ENCODE peak calls at places on chromosomes 16 and 17, in five cellular contexts. Y, M, Z, F and E are unnamed samples.

GRCh38 chr16:9966569-9967157 is 215.6 kb downstream of the GRIN2A start:
- DNase-seq in Y (no peak), M (no peak), Z (no peak), F (no peak), E (peak)

GRCh38 chr17:50562266-50563094 is 2.0 kb downstream of the CACNA1G start:
- DNase-seq in Y (peak), M (peak), Z (no peak), F (no peak), E (no peak)

GRCh38 chr17:57255776-57256681 is at the start of gene MSI2:
- DNase-seq in Y (peak), M (peak), Z (peak), F (peak), E (peak)

GRCh38 chr17:51398647-51399046 is 138.3 kb downstream of the UTP18 start:
- DNase-seq in Y (no peak), M (no peak), Z (no peak), F (no peak), E (no peak)

GRCh38 chr16:78628526-78628925 is 529.1 kb downstream of the WWOX start:
- DNase-seq in Y (no peak), M (no peak), Z (no peak), F (no peak), E (peak)

GRCh38 chr16:52283018-52283417 is 263.9 kb downstream of the TOX3 start:
- DNase-seq in Y (no peak), M (no peak), Z (no peak), F (no peak), E (peak)

GRCh38 chr17:77425791-77426641 is 285.2 kb downstream of the SEC14L1 start:
- DNase-seq in Y (no peak), M (peak), Z (no peak), F (no peak), E (peak)

GRCh38 chr17:73393962-73394361 is 82.2 kb upstream of the CDC42EP4 start:
- DNase-seq in Y (no peak), M (peak), Z (no peak), F (no peak), E (peak)

GRCh38 chr16:51545951-51546350 is 394.9 kb upstream of the SALL1 start:
- DNase-seq in Y (no peak), M (no peak), Z (no peak), F (no peak), E (no peak)

GRCh38 chr17:65183736-65184135 is 46.6 kb downstream of the RGS9 start:
- DNase-seq in Y (peak), M (peak), Z (peak), F (peak), E (peak)

GRCh38 chr17:65185686-65186382 is 48.7 kb downstream of the RGS9 start:
- DNase-seq in Y (peak), M (peak), Z (no peak), F (no peak), E (no peak)

GRCh38 chr17:65184235-65184959 is 47.2 kb downstream of the RGS9 start:
- DNase-seq in Y (no peak), M (no peak), Z (no peak), F (no peak), E (no peak)

GRCh38 chr17:65182233-65182632 is 45.1 kb downstream of the RGS9 start:
- DNase-seq in Y (no peak), M (no peak), Z (no peak), F (no peak), E (no peak)

GRCh38 chr17:65185060-65185459 is 47.9 kb downstream of the RGS9 start:
- DNase-seq in Y (no peak), M (no peak), Z (no peak), F (no peak), E (no peak)
- H2AK5ac ChIP-seq in Y (peak), M (no peak), Z (no peak), F (no peak), E (peak)

GRCh38 chr16:57838161-57838560 is 35.9 kb upstream of the KIFC3 start:
- DNase-seq in Y (no peak), M (no peak), Z (no peak), F (peak), E (no peak)
- H2BK12ac ChIP-seq in Y (no peak), M (no peak), Z (no peak), F (no peak), E (no peak)

GRCh38 chr16:75559002-75559401 is 3.0 kb upstream of the TMEM231 start:
- DNase-seq in Y (no peak), M (no peak), Z (no peak), F (no peak), E (no peak)

GRCh38 chr16:75555707-75556512 is at the start of gene TMEM231:
- DNase-seq in Y (peak), M (peak), Z (peak), F (peak), E (peak)

GRCh38 chr16:75555213-75555706 is 792 bp downstream of the TMEM231 start:
- DNase-seq in Y (peak), M (peak), Z (peak), F (peak), E (peak)

GRCh38 chr16:75565640-75566039 is 539 bp upstream of the GABARAPL2 start:
- DNase-seq in Y (no peak), M (no peak), Z (no peak), F (no peak), E (no peak)

GRCh38 chr16:75559564-75560372 is 3.7 kb upstream of the TMEM231 start:
- DNase-seq in Y (no peak), M (peak), Z (no peak), F (peak), E (peak)
- H3K4me2 ChIP-seq in Y (no peak), M (no peak), Z (no peak), F (no peak), E (no peak)

GRCh38 chr16:72967941-72968340 is 80.0 kb downstream of the ZFHX3 start:
- DNase-seq in Y (no peak), M (no peak), Z (no peak), F (no peak), E (no peak)

GRCh38 chr16:72971370-72971769 is 76.6 kb downstream of the ZFHX3 start:
- DNase-seq in Y (no peak), M (no peak), Z (no peak), F (no peak), E (no peak)

GRCh38 chr16:72972878-72973571 is 74.9 kb downstream of the ZFHX3 start:
- DNase-seq in Y (no peak), M (no peak), Z (no peak), F (peak), E (no peak)

GRCh38 chr16:72969812-72970211 is 78.1 kb downstream of the ZFHX3 start:
- DNase-seq in Y (no peak), M (no peak), Z (no peak), F (no peak), E (no peak)

GRCh38 chr16:72969146-72969545 is 78.8 kb downstream of the ZFHX3 start:
- DNase-seq in Y (no peak), M (no peak), Z (no peak), F (no peak), E (no peak)
- H2AK5ac ChIP-seq in Y (no peak), M (no peak), Z (no peak), F (no peak), E (no peak)

GRCh38 chr17:74809031-74809430 is 32.9 kb upstream of the NAT9 start:
- DNase-seq in Y (no peak), M (no peak), Z (no peak), F (no peak), E (no peak)
- H2BK12ac ChIP-seq in Y (no peak), M (no peak), Z (no peak), F (no peak), E (no peak)

GRCh38 chr16:56198044-56198754 is 6.9 kb downstream of the GNAO1 start:
- DNase-seq in Y (no peak), M (no peak), Z (no peak), F (no peak), E (no peak)

GRCh38 chr16:56201030-56201429 is 9.7 kb downstream of the GNAO1 start:
- DNase-seq in Y (no peak), M (no peak), Z (no peak), F (no peak), E (no peak)

GRCh38 chr16:56197227-56197992 is 6.1 kb downstream of the GNAO1 start:
- DNase-seq in Y (no peak), M (no peak), Z (no peak), F (no peak), E (no peak)

GRCh38 chr16:56199164-56199563 is 7.9 kb downstream of the GNAO1 start:
- DNase-seq in Y (no peak), M (no peak), Z (no peak), F (no peak), E (no peak)

GRCh38 chr16:56198755-56199114 is 7.4 kb downstream of the GNAO1 start:
- DNase-seq in Y (no peak), M (no peak), Z (no peak), F (no peak), E (no peak)
- H3K4me2 ChIP-seq in Y (no peak), M (no peak), Z (no peak), F (no peak), E (no peak)

GRCh38 chr17:44828919-44829557 is 1.0 kb downstream of the GJC1 start:
- DNase-seq in Y (no peak), M (no peak), Z (no peak), F (peak), E (peak)

GRCh38 chr17:44827863-44828262 is 2.2 kb downstream of the GJC1 start:
- DNase-seq in Y (no peak), M (no peak), Z (no peak), F (no peak), E (no peak)

GRCh38 chr17:44831270-44831770 is 1.2 kb upstream of the GJC1 start:
- DNase-seq in Y (no peak), M (peak), Z (no peak), F (no peak), E (no peak)

GRCh38 chr17:44830359-44831269 is 527 bp upstream of the GJC1 start:
- DNase-seq in Y (peak), M (peak), Z (no peak), F (peak), E (peak)

DNA sequence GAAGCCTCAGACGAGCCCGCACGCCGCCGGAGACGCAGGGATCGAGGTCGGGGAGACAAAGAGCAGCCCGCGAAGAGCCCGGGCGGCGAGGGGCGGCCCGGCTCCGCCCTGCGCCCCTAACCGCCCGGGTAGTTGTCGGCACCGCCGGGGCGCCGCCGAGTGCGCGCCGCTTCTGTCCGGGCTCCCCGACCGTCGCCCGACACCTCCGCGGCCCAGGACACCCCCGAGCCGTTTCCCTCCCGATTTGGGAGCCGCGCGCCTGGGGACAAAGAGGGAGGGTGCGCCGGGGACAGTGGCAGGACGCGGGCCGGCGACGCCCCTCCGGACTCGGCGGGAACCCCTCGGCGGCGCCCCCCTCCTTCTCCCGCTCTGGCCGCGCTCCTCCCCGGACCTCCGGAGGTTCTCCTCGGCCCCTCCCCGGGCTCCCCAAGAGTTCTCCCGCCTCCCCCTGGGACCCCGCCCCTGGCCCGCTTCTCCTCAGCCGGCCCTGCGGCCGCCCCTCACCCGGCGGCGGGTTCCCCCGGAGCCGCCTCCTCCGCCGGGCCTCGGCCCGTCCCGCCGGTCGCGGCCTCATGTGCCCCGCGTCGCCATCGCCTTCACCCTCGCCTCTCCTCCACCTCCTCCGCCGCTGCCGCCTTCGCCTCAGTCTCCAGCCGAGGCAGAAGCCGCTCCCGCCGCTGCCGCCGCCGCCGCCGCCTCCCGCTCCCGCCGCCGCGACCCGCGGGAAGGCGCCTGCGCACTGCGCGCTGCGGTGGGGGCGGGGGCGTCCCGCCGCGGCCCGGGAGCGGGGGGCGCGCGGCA is at the start of gene GJC1:
- DNase-seq in Y (peak), M (peak), Z (peak), F (peak), E (peak)
- H2AK5ac ChIP-seq in Y (peak), M (peak), Z (peak), F (peak), E (no peak)

GRCh38 chr16:842631-843560 is 42.4 kb upstream of the GNG13 start:
- DNase-seq in Y (no peak), M (no peak), Z (no peak), F (no peak), E (no peak)
- H2BK12ac ChIP-seq in Y (no peak), M (no peak), Z (no peak), F (no peak), E (no peak)

GRCh38 chr16:25487888-25488287 is 203.9 kb upstream of the HS3ST4 start:
- DNase-seq in Y (no peak), M (no peak), Z (no peak), F (no peak), E (no peak)

GRCh38 chr16:25494292-25494691 is 197.5 kb upstream of the HS3ST4 start:
- DNase-seq in Y (no peak), M (no peak), Z (no peak), F (no peak), E (no peak)

GRCh38 chr16:25488435-25488834 is 203.3 kb upstream of the HS3ST4 start:
- DNase-seq in Y (no peak), M (no peak), Z (no peak), F (no peak), E (no peak)

DNA sequence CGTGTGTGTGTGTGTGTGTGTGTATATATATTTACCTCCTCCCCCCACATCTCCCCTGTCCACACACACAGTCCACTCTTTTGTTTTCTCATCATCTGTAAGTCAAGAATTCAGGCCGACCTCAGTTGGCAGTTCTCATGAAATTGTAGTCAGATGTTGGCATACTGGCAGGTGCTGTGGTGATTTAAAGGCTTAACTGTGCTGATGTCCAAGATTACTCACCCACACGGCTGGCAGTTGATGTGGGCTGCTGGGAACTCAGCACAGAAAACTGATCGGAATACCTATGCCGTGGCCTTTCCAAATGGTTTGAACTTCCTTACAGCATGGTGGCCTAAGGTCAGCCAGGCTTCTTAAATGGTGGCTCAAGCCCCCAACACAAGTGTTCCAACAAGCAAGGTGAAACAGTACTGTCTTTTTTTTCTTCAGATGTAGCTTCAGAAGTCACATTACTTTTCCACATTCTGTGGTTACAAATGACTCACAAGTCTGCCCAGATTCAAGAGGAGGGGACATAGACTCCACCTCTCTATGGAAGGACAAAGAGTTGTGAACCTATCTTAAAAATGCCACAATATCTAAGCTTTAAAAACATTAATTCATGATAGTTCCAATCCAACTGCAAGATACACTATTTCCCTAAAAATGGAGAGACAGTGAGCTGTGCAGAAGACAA is 198.5 kb upstream of the HS3ST4 start:
- DNase-seq in Y (no peak), M (no peak), Z (no peak), F (no peak), E (no peak)
- H3K4me2 ChIP-seq in Y (no peak), M (no peak), Z (no peak), F (no peak), E (no peak)

GRCh38 chr16:11310997-11311561 is 29.9 kb upstream of the PRM1 start:
- DNase-seq in Y (no peak), M (no peak), Z (no peak), F (no peak), E (no peak)
- H2AK5ac ChIP-seq in Y (peak), M (no peak), Z (no peak), F (no peak), E (peak)